ENCODE peak calls at places on chromosomes 5 and 9, in nine cellular contexts. L, V, H, M, F, X, D, J and C are unnamed samples.
A peak's percentile ranks its signal among the peaks of the same experiment; 100 is the strongest.

GRCh38 chr5:149584106-149584505 is 2.8 kb downstream of the ARHGEF37 start:
- DNase-seq in L (no peak), V (no peak), H (no peak), M (no peak), F (no peak), X (no peak), D (no peak), J (no peak), C (no peak)

GRCh38 chr9:113738898-113739604 is 137.1 kb upstream of the ZNF618 start:
- DNase-seq in L (peak; percentile 18), V (no peak), H (no peak), M (no peak), F (no peak), X (no peak), D (no peak), J (no peak), C (no peak)

GRCh38 chr5:119022017-119022745 is 33.8 kb upstream of the DTWD2 start:
- DNase-seq in L (peak; percentile 63), V (no peak), H (no peak), M (no peak), F (no peak), X (no peak), D (peak; percentile 36), J (no peak), C (no peak)

GRCh38 chr5:59763545-59763944 is 130.0 kb downstream of the PDE4D start:
- DNase-seq in L (no peak), V (no peak), H (no peak), M (no peak), F (no peak), X (no peak), D (no peak), J (no peak), C (no peak)

GRCh38 chr5:54985301-54986268 is at the start of gene ESM1:
- DNase-seq in L (no peak), V (no peak), H (no peak), M (no peak), F (no peak), X (no peak), D (no peak), J (no peak), C (no peak)

GRCh38 chr9:34279431-34279830 is 49.6 kb downstream of the KIF24 start:
- DNase-seq in L (no peak), V (no peak), H (no peak), M (no peak), F (no peak), X (no peak), D (no peak), J (no peak), C (peak; percentile 29)

GRCh38 chr9:2963307-2963706 is 119.4 kb upstream of the PUM3 start:
- DNase-seq in L (no peak), V (no peak), H (no peak), M (no peak), F (no peak), X (no peak), D (no peak), J (no peak), C (no peak)

GRCh38 chr5:31698667-31699066 is 59.7 kb downstream of the PDZD2 start:
- DNase-seq in L (no peak), V (no peak), H (no peak), M (no peak), F (no peak), X (no peak), D (no peak), J (no peak), C (no peak)

GRCh38 chr9:118533101-118533500 is 828.9 kb downstream of the TLR4 start:
- DNase-seq in L (no peak), V (no peak), H (no peak), M (no peak), F (no peak), X (no peak), D (peak; percentile 63), J (no peak), C (no peak)

GRCh38 chr9:135474915-135475314 is 4.7 kb upstream of the PPP1R26 start:
- DNase-seq in L (peak; percentile 17), V (peak; percentile 64), H (no peak), M (no peak), F (no peak), X (peak; percentile 45), D (no peak), J (no peak), C (peak; percentile 77)

GRCh38 chr5:73619606-73620334 is 6.2 kb upstream of the ARHGEF28 start:
- DNase-seq in L (no peak), V (no peak), H (no peak), M (no peak), F (no peak), X (no peak), D (no peak), J (no peak), C (no peak)

GRCh38 chr5:157106668-157107461 is 2.0 kb downstream of the HAVCR2 start:
- DNase-seq in L (peak; percentile 68), V (no peak), H (no peak), M (no peak), F (no peak), X (peak; percentile 60), D (no peak), J (no peak), C (no peak)

GRCh38 chr9:13427587-13427986 is 148.1 kb upstream of the MPDZ start:
- DNase-seq in L (peak; percentile 37), V (no peak), H (no peak), M (no peak), F (no peak), X (no peak), D (no peak), J (peak; percentile 53), C (peak; percentile 15)

GRCh38 chr5:19605846-19606407 is 382.1 kb downstream of the CDH18 start:
- DNase-seq in L (no peak), V (no peak), H (no peak), M (no peak), F (no peak), X (no peak), D (no peak), J (no peak), C (no peak)

GRCh38 chr9:134260801-134261200 is 65.5 kb upstream of the RXRA start:
- DNase-seq in L (no peak), V (no peak), H (no peak), M (no peak), F (no peak), X (no peak), D (no peak), J (no peak), C (no peak)

GRCh38 chr9:9920425-9920824 is 692.4 kb downstream of the PTPRD start:
- DNase-seq in L (no peak), V (no peak), H (no peak), M (no peak), F (no peak), X (no peak), D (no peak), J (no peak), C (no peak)

GRCh38 chr9:12712532-12712931 is 19.3 kb downstream of the TYRP1 start:
- DNase-seq in L (no peak), V (no peak), H (no peak), M (no peak), F (no peak), X (no peak), D (no peak), J (no peak), C (no peak)

GRCh38 chr5:141234109-141234508 is 11.0 kb downstream of the PCDHB14 start:
- DNase-seq in L (no peak), V (no peak), H (no peak), M (no peak), F (no peak), X (no peak), D (no peak), J (no peak), C (peak; percentile 57)

GRCh38 chr5:2282034-2282690 is 399.4 kb upstream of the IRX4 start:
- DNase-seq in L (no peak), V (no peak), H (no peak), M (no peak), F (no peak), X (no peak), D (no peak), J (no peak), C (no peak)

GRCh38 chr5:17105744-17106450 is 111.5 kb upstream of the BASP1 start:
- DNase-seq in L (no peak), V (no peak), H (no peak), M (no peak), F (no peak), X (no peak), D (no peak), J (no peak), C (no peak)

GRCh38 chr9:83957029-83957513 is 22.9 kb downstream of the HNRNPK start:
- DNase-seq in L (no peak), V (no peak), H (no peak), M (no peak), F (no peak), X (no peak), D (no peak), J (no peak), C (no peak)

GRCh38 chr9:35844628-35845301 is 15.7 kb downstream of the TMEM8B start:
- DNase-seq in L (peak; percentile 71), V (peak; percentile 20), H (peak; percentile 70), M (no peak), F (no peak), X (no peak), D (peak; percentile 69), J (no peak), C (no peak)

GRCh38 chr5:91296691-91297143 is 86.4 kb downstream of the ARRDC3 start:
- DNase-seq in L (no peak), V (no peak), H (no peak), M (no peak), F (no peak), X (no peak), D (peak; percentile 88), J (no peak), C (no peak)